ENCODE peak calls at places on chromosomes 16 and 17, in six cellular contexts. M is mesendoderm, I is tibial nerve, E is astrocyte, Z is SJSA1, F is H7. X is an unnamed sample.
A peak's percentile ranks its signal among the peaks of the same experiment; 100 is the strongest.

GRCh38 chr17:53058031-53058430 is 764.7 kb upstream of the KIF2B start:
- DNase-seq in E (no peak), M (no peak), Z (no peak), I (no peak), F (no peak), X (no peak)

GRCh38 chr16:57667526-57668258 is 414 bp upstream of the ADGRG3 start:
- DNase-seq in Z (no peak), E (no peak), I (no peak), M (peak; percentile 78), F (peak; percentile 90), X (no peak)

GRCh38 chr16:77807-78443 is at the start of gene MPG:
- DNase-seq in F (peak; percentile 99), I (peak; percentile 80), E (peak; percentile 42), Z (peak; percentile 90), M (peak; percentile 76), X (peak; percentile 58)

GRCh38 chr16:81987706-81988105 is 23.6 kb downstream of the SDR42E1 start:
- DNase-seq in Z (no peak), E (no peak), M (no peak), I (no peak), F (no peak), X (no peak)

GRCh38 chr17:62644487-62645173 is 17.2 kb downstream of the MRC2 start:
- DNase-seq in Z (no peak), I (no peak), F (peak; percentile 84), M (peak; percentile 78), E (no peak), X (no peak)

GRCh38 chr17:49576121-49576905 is 642 bp downstream of the NXPH3 start:
- DNase-seq in F (peak; percentile 95), M (peak; percentile 76), I (no peak), Z (no peak), E (no peak), X (no peak)

GRCh38 chr17:63984206-63984605 is 11.5 kb upstream of the SCN4A start:
- DNase-seq in I (no peak), F (no peak), M (no peak), E (peak; percentile 57), Z (no peak), X (no peak)

GRCh38 chr17:1521067-1521466 is 4.7 kb upstream of the INPP5K start:
- DNase-seq in F (no peak), M (no peak), I (no peak), Z (no peak), E (no peak), X (no peak)

GRCh38 chr17:50328926-50329325 is 17.0 kb upstream of the XYLT2 start:
- DNase-seq in M (no peak), Z (no peak), F (no peak), E (no peak), I (no peak), X (no peak)

GRCh38 chr17:2054740-2055493 is at the start of gene HIC1:
- DNase-seq in I (peak; percentile 71), E (no peak), M (peak; percentile 68), F (peak; percentile 96), Z (peak; percentile 80), X (no peak)

GRCh38 chr16:583815-584591 is 5.9 kb upstream of the RAB40C start:
- DNase-seq in I (no peak), F (peak; percentile 89), M (no peak), Z (no peak), E (no peak), X (no peak)

GRCh38 chr17:27630607-27631408 is at the start of gene LGALS9:
- DNase-seq in Z (no peak), M (no peak), E (peak; percentile 43), F (no peak), I (no peak), X (peak; percentile 54)

GRCh38 chr17:59369026-59369724 is 37.7 kb downstream of the YPEL2 start:
- DNase-seq in F (no peak), M (no peak), Z (no peak), E (peak; percentile 71), I (no peak), X (no peak)

GRCh38 chr17:14133104-14133503 is 63.8 kb downstream of the COX10 start:
- DNase-seq in E (no peak), Z (no peak), M (no peak), I (no peak), F (no peak), X (no peak)

GRCh38 chr17:76530489-76530814 is 7.1 kb downstream of the CYGB start:
- DNase-seq in I (no peak), F (peak; percentile 46), E (no peak), Z (no peak), M (no peak), X (no peak)

GRCh38 chr16:50335198-50335958 is 33.4 kb downstream of the BRD7 start:
- DNase-seq in M (no peak), E (no peak), F (no peak), I (no peak), Z (no peak), X (no peak)

GRCh38 chr17:51275381-51275780 is 15.0 kb downstream of the UTP18 start:
- DNase-seq in Z (no peak), I (no peak), M (no peak), E (peak; percentile 87), F (no peak), X (no peak)

GRCh38 chr16:50340578-50340977 is 28.2 kb downstream of the BRD7 start:
- DNase-seq in I (no peak), E (peak; percentile 50), F (no peak), M (no peak), Z (no peak), X (no peak)

GRCh38 chr16:12688972-12689850 is 114.5 kb downstream of the CPPED1 start:
- DNase-seq in F (no peak), I (no peak), M (no peak), Z (no peak), E (no peak), X (peak; percentile 100)

GRCh38 chr17:4329838-4330237 is 36.6 kb downstream of the UBE2G1 start:
- DNase-seq in I (no peak), F (no peak), M (peak; percentile 84), E (peak; percentile 98), Z (peak; percentile 73), X (no peak)

GRCh38 chr17:54408741-54409140 is 491.9 kb upstream of the TOM1L1 start:
- DNase-seq in M (peak; percentile 61), Z (no peak), I (no peak), F (no peak), E (no peak), X (no peak)

GRCh38 chr17:40993856-40994255 is at the start of gene KRTAP3-3:
- DNase-seq in Z (no peak), F (no peak), I (no peak), E (no peak), M (peak; percentile 30), X (no peak)

GRCh38 chr16:28845173-28846079 is 722 bp downstream of the TUFM start:
- DNase-seq in E (no peak), I (no peak), M (peak; percentile 63), F (peak; percentile 69), Z (no peak), X (peak; percentile 88)

GRCh38 chr17:57109393-57110151 is 24.5 kb downstream of the AKAP1 start:
- DNase-seq in I (no peak), F (peak; percentile 66), Z (no peak), E (no peak), M (peak; percentile 85), X (no peak)

GRCh38 chr16:75578212-75578611 is 12.0 kb downstream of the GABARAPL2 start:
- DNase-seq in E (no peak), Z (no peak), F (no peak), M (no peak), I (no peak), X (no peak)

GRCh38 chr16:46736695-46737094 is 11.4 kb downstream of the MYLK3 start:
- DNase-seq in Z (no peak), E (no peak), I (no peak), F (peak; percentile 64), M (peak; percentile 64), X (no peak)

GRCh38 chr17:42423766-42424165 is 710 bp upstream of the CAVIN1 start:
- DNase-seq in Z (no peak), E (no peak), I (no peak), F (no peak), M (no peak), X (no peak)
- H3K4me3 ChIP-seq in Z (peak overlapping the region; percentile 78), E (peak overlapping the region; percentile 96), I (peak overlapping the region; percentile 78), F (no peak overlapping the region), M (no peak overlapping the region), X (no peak overlapping the region)

DNA sequence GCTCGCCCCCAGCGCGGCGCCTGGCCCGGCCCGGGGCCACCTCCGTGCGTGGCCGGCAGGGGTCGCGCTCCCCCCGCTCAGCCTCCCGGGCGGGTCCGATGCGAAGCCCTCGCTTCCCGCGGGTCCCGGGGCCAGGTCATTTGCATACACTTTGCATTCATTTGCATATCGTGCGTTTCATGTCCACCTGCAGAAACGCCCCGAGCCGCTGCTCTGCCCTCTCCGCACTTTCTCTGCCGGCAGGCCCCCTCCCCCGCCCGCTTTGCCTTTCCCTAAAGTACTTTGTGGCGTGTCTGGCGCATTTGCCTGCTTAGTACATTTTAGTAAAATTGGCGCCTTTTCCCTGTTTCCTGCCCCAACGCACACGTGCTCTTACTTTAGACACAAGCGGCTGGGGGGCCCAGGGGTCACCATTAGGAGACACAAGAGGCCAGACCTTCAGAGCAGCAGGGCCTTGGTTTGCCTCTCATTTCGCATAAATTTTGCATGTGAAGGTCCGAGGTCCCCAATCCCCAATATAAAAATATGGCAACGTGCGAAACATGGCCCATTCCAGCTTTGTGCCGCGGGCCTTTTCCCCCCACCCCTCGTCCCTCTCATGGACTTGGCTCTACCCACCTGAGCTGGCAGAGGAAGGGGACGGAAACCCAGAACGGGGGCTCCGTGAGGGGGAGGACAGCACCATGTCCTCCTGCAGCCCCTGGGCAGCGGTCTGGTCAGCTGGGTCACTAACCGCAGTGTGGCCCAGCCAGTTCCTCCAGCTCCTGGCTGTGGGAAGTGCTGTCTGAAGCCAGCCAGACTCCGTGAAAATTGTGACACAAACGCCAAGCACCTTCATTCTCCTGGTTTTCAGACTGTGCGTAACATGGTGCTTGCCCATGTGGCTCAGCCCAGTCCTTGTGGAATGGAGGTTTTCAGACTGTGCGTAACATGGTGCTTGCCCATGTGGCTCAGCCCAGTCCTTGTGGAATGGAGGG is 34.8 kb downstream of the CBFA2T3 start:
- DNase-seq in I (no peak), M (peak; percentile 68), E (no peak), Z (no peak), F (peak; percentile 99), X (peak; percentile 82)
- H3K4me3 ChIP-seq in I (peak overlapping the region; percentile 60), M (no peak overlapping the region), E (no peak overlapping the region), Z (no peak overlapping the region), F (no peak overlapping the region), X (peak overlapping the region; percentile 43)

GRCh38 chr16:51592535-51592934 is 441.5 kb upstream of the SALL1 start:
- DNase-seq in Z (no peak), E (no peak), F (no peak), I (no peak), M (no peak), X (no peak)
- H3K4me3 ChIP-seq in Z (no peak overlapping the region), E (no peak overlapping the region), F (no peak overlapping the region), I (no peak overlapping the region), M (no peak overlapping the region), X (no peak overlapping the region)

GRCh38 chr16:66427036-66427446 is at the start of gene BEAN1:
- DNase-seq in F (peak; percentile 89), M (no peak), I (no peak), Z (no peak), E (no peak), X (no peak)

GRCh38 chr16:66426112-66427035 is 721 bp upstream of the BEAN1 start:
- DNase-seq in Z (no peak), I (no peak), E (no peak), F (peak; percentile 77), M (no peak), X (no peak)

GRCh38 chr16:66427871-66428681 is 981 bp downstream of the BEAN1 start:
- DNase-seq in Z (no peak), I (no peak), F (peak; percentile 81), E (no peak), M (no peak), X (no peak)

GRCh38 chr16:66428682-66429251 is 1.7 kb downstream of the BEAN1 start:
- DNase-seq in I (no peak), M (no peak), Z (no peak), E (no peak), F (peak; percentile 76), X (no peak)

GRCh38 chr16:66427451-66427860 is 361 bp downstream of the BEAN1 start:
- DNase-seq in Z (no peak), E (no peak), M (no peak), F (peak; percentile 88), I (no peak), X (no peak)
- H3K4me3 ChIP-seq in Z (no peak overlapping the region), E (peak overlapping the region; percentile 30), M (no peak overlapping the region), F (peak overlapping the region; percentile 44), I (peak overlapping the region; percentile 71), X (no peak overlapping the region)

X was measured in Jurkat, Clone E6-1.